ENCODE peak calls at places on chromosomes 7 and 10, in eight cellular contexts. One of them, this sample, is unnamed.

GRCh38 chr7:25675789-25676474 is 447.6 kb upstream of the NPVF start:
- DNase-seq in dermis microvascular lymphatic vessel endothelial cell: no peak
- DNase-seq in frontal cortex: no peak
- DNase-seq in cardiac muscle cell: no peak
- DNase-seq in stimulated activated CD4-positive, alpha-beta T cell treated with anti-CD3 and anti-CD28 coated beads, TNF-alpha, amount 100 ng/mL, for 48 hours: no peak
- DNase-seq in B cell: no peak
- DNase-seq in mucosa of gallbladder: no peak
- DNase-seq in left ventricle myocardium superior: peak; percentile 47
- DNase-seq in this sample: peak; percentile 63

GRCh38 chr7:26500749-26501352 is 209.2 kb downstream of the SNX10 start:
- DNase-seq in dermis microvascular lymphatic vessel endothelial cell: peak; percentile 12
- DNase-seq in left ventricle myocardium superior: no peak
- DNase-seq in B cell: peak; percentile 54
- DNase-seq in stimulated activated CD4-positive, alpha-beta T cell treated with anti-CD3 and anti-CD28 coated beads, TNF-alpha, amount 100 ng/mL, for 48 hours: no peak
- DNase-seq in cardiac muscle cell: peak; percentile 31
- DNase-seq in mucosa of gallbladder: no peak
- DNase-seq in frontal cortex: no peak
- DNase-seq in this sample: peak; percentile 23

GRCh38 chr10:48447356-48448215 is 141.1 kb downstream of the MAPK8 start:
- DNase-seq in cardiac muscle cell: no peak
- DNase-seq in B cell: no peak
- DNase-seq in left ventricle myocardium superior: no peak
- DNase-seq in mucosa of gallbladder: no peak
- DNase-seq in dermis microvascular lymphatic vessel endothelial cell: no peak
- DNase-seq in frontal cortex: no peak
- DNase-seq in stimulated activated CD4-positive, alpha-beta T cell treated with anti-CD3 and anti-CD28 coated beads, TNF-alpha, amount 100 ng/mL, for 48 hours: no peak
- DNase-seq in this sample: no peak

GRCh38 chr7:51186531-51186930 is 130.1 kb downstream of the COBL start:
- DNase-seq in dermis microvascular lymphatic vessel endothelial cell: no peak
- DNase-seq in left ventricle myocardium superior: peak; percentile 62
- DNase-seq in cardiac muscle cell: peak; percentile 66
- DNase-seq in mucosa of gallbladder: no peak
- DNase-seq in B cell: no peak
- DNase-seq in frontal cortex: peak; percentile 29
- DNase-seq in stimulated activated CD4-positive, alpha-beta T cell treated with anti-CD3 and anti-CD28 coated beads, TNF-alpha, amount 100 ng/mL, for 48 hours: no peak
- DNase-seq in this sample: peak; percentile 49

GRCh38 chr7:155490697-155491628 is 33.0 kb downstream of the EN2 start:
- DNase-seq in B cell: peak; percentile 74
- DNase-seq in stimulated activated CD4-positive, alpha-beta T cell treated with anti-CD3 and anti-CD28 coated beads, TNF-alpha, amount 100 ng/mL, for 48 hours: no peak
- DNase-seq in left ventricle myocardium superior: peak; percentile 78
- DNase-seq in frontal cortex: no peak
- DNase-seq in cardiac muscle cell: no peak
- DNase-seq in dermis microvascular lymphatic vessel endothelial cell: no peak
- DNase-seq in mucosa of gallbladder: peak; percentile 49
- DNase-seq in this sample: no peak

GRCh38 chr10:133274751-133275682 is 1.7 kb downstream of the ADAM8 start:
- DNase-seq in cardiac muscle cell: peak; percentile 44
- DNase-seq in stimulated activated CD4-positive, alpha-beta T cell treated with anti-CD3 and anti-CD28 coated beads, TNF-alpha, amount 100 ng/mL, for 48 hours: peak; percentile 78
- DNase-seq in left ventricle myocardium superior: no peak
- DNase-seq in mucosa of gallbladder: no peak
- DNase-seq in frontal cortex: no peak
- DNase-seq in B cell: peak; percentile 92
- DNase-seq in dermis microvascular lymphatic vessel endothelial cell: no peak
- DNase-seq in this sample: peak; percentile 42

GRCh38 chr10:104209575-104210198 is 22.5 kb downstream of the CFAP43 start:
- DNase-seq in mucosa of gallbladder: peak; percentile 45
- DNase-seq in stimulated activated CD4-positive, alpha-beta T cell treated with anti-CD3 and anti-CD28 coated beads, TNF-alpha, amount 100 ng/mL, for 48 hours: peak; percentile 8
- DNase-seq in cardiac muscle cell: peak; percentile 56
- DNase-seq in frontal cortex: peak; percentile 40
- DNase-seq in B cell: peak; percentile 42
- DNase-seq in dermis microvascular lymphatic vessel endothelial cell: peak; percentile 27
- DNase-seq in left ventricle myocardium superior: no peak
- DNase-seq in this sample: peak; percentile 64

GRCh38 chr7:617614-618538 is 98.2 kb upstream of the PDGFA start:
- DNase-seq in mucosa of gallbladder: no peak
- DNase-seq in left ventricle myocardium superior: no peak
- DNase-seq in cardiac muscle cell: no peak
- DNase-seq in B cell: no peak
- DNase-seq in dermis microvascular lymphatic vessel endothelial cell: no peak
- DNase-seq in frontal cortex: no peak
- DNase-seq in stimulated activated CD4-positive, alpha-beta T cell treated with anti-CD3 and anti-CD28 coated beads, TNF-alpha, amount 100 ng/mL, for 48 hours: no peak
- DNase-seq in this sample: peak; percentile 55

GRCh38 chr10:34190594-34190993 is 624.5 kb downstream of the PARD3 start:
- DNase-seq in mucosa of gallbladder: no peak
- DNase-seq in frontal cortex: no peak
- DNase-seq in cardiac muscle cell: no peak
- DNase-seq in stimulated activated CD4-positive, alpha-beta T cell treated with anti-CD3 and anti-CD28 coated beads, TNF-alpha, amount 100 ng/mL, for 48 hours: no peak
- DNase-seq in left ventricle myocardium superior: no peak
- DNase-seq in B cell: no peak
- DNase-seq in dermis microvascular lymphatic vessel endothelial cell: no peak
- DNase-seq in this sample: no peak

GRCh38 chr7:74544706-74545469 is 91.2 kb downstream of the GTF2IRD1 start:
- DNase-seq in stimulated activated CD4-positive, alpha-beta T cell treated with anti-CD3 and anti-CD28 coated beads, TNF-alpha, amount 100 ng/mL, for 48 hours: no peak
- DNase-seq in mucosa of gallbladder: no peak
- DNase-seq in cardiac muscle cell: peak; percentile 46
- DNase-seq in left ventricle myocardium superior: no peak
- DNase-seq in dermis microvascular lymphatic vessel endothelial cell: peak; percentile 15
- DNase-seq in frontal cortex: no peak
- DNase-seq in B cell: no peak
- DNase-seq in this sample: peak; percentile 73

GRCh38 chr10:11381023-11381422 is 230.4 kb downstream of the USP6NL start:
- DNase-seq in B cell: no peak
- DNase-seq in frontal cortex: no peak
- DNase-seq in cardiac muscle cell: no peak
- DNase-seq in mucosa of gallbladder: no peak
- DNase-seq in left ventricle myocardium superior: no peak
- DNase-seq in dermis microvascular lymphatic vessel endothelial cell: no peak
- DNase-seq in stimulated activated CD4-positive, alpha-beta T cell treated with anti-CD3 and anti-CD28 coated beads, TNF-alpha, amount 100 ng/mL, for 48 hours: no peak
- DNase-seq in this sample: no peak

This sample was measured in hepatocyte.